ENCODE peak calls at places on chromosomes 6 and 20, in ten cellular contexts. V is AG08395; A is activated gamma-delta T cell treated with anti-CD3 and anti-CD28 coated beads, Interleukin-2, amount 50 U/mL, for 16 hours; I is stimulated activated naive B cell treated with anti-CD40 and anti-IgM and Interleukin-4, amounts not matched to agents 10 μg/mL and 1 μg/mL and 100 μg/mL, for 72 hours; Q is neural crest cell; S is GM12865; W is fibroblast of pulmonary artery; X is HFFc6; J is NCI-H510A treated with DMSO at 0.1 percent for 48 hours; N is NCI-H2171. L is an unnamed sample.

GRCh38 chr6:43093361-43094289 is 17.5 kb downstream of the PTK7 start:
- DNase-seq in N (no peak), S (no peak), W (peak), I (no peak), X (peak), Q (peak), A (no peak), V (peak), J (no peak), L (no peak)

GRCh38 chr20:45629496-45630100 is at the start of gene WFDC10A:
- DNase-seq in V (peak), W (peak), N (peak), X (peak), A (no peak), Q (peak), S (peak), J (peak), I (peak), L (no peak)

GRCh38 chr6:15675537-15676170 is 12.8 kb upstream of the DTNBP1 start:
- DNase-seq in Q (no peak), V (no peak), X (no peak), W (no peak), A (no peak), N (no peak), J (no peak), S (no peak), I (no peak), L (no peak)

GRCh38 chr20:16036331-16036730 is 536.9 kb downstream of the KIF16B start:
- DNase-seq in I (no peak), S (no peak), W (no peak), V (no peak), Q (no peak), A (no peak), X (no peak), N (no peak), J (no peak), L (no peak)

GRCh38 chr6:159279790-159280277 is 110.6 kb downstream of the FNDC1 start:
- DNase-seq in I (no peak), V (no peak), N (no peak), W (peak), J (no peak), A (no peak), Q (no peak), X (no peak), S (no peak), L (no peak)

GRCh38 chr6:106444777-106445507 is 84.4 kb downstream of the CRYBG1 start:
- DNase-seq in S (peak), N (peak), X (peak), J (peak), A (peak), I (peak), Q (peak), W (peak), V (peak), L (no peak)

GRCh38 chr20:58649288-58650180 is 1.5 kb upstream of the STX16 start:
- DNase-seq in I (no peak), J (no peak), Q (no peak), N (no peak), A (peak), V (peak), S (peak), W (no peak), X (no peak), L (no peak)

GRCh38 chr20:51060301-51060700 is 37.4 kb upstream of the KCNG1 start:
- DNase-seq in X (no peak), V (no peak), A (no peak), J (no peak), N (no peak), W (no peak), Q (no peak), S (no peak), I (no peak), L (no peak)

GRCh38 chr6:109687271-109687721 is 3.7 kb downstream of the AK9 start:
- DNase-seq in X (peak), Q (no peak), A (no peak), N (peak), I (no peak), V (peak), W (peak), S (no peak), J (no peak), L (no peak)